ENCODE peak calls at places on chromosomes 2 and 18, in six cellular contexts. One of them, this sample, is unnamed.

GRCh38 chr2:196131384-196131861 is 40.0 kb downstream of the STK17B start:
- DNase-seq in NCI-H187: no peak
- DNase-seq in AG09319: no peak
- DNase-seq in MCF 10A: peak
- DNase-seq in substantia nigra: no peak
- DNase-seq in T follicular helper cell: peak
- DNase-seq in this sample: no peak

GRCh38 chr2:145715601-145716000 is 1195.7 kb upstream of the ZEB2 start:
- DNase-seq in AG09319: no peak
- DNase-seq in MCF 10A: peak
- DNase-seq in substantia nigra: no peak
- DNase-seq in T follicular helper cell: no peak
- DNase-seq in NCI-H187: no peak
- DNase-seq in this sample: no peak

GRCh38 chr2:143852748-143853147 is 667.2 kb downstream of the ZEB2 start:
- DNase-seq in substantia nigra: no peak
- DNase-seq in AG09319: no peak
- DNase-seq in NCI-H187: no peak
- DNase-seq in T follicular helper cell: no peak
- DNase-seq in MCF 10A: no peak
- DNase-seq in this sample: no peak

GRCh38 chr2:23489471-23490400 is 104.8 kb downstream of the KLHL29 start:
- DNase-seq in AG09319: no peak
- DNase-seq in T follicular helper cell: no peak
- DNase-seq in NCI-H187: no peak
- DNase-seq in MCF 10A: no peak
- DNase-seq in substantia nigra: no peak
- DNase-seq in this sample: no peak

GRCh38 chr2:176491172-176491904 is 222.1 kb downstream of the MTX2 start:
- DNase-seq in NCI-H187: no peak
- DNase-seq in substantia nigra: no peak
- DNase-seq in AG09319: peak
- DNase-seq in MCF 10A: peak
- DNase-seq in T follicular helper cell: no peak
- DNase-seq in this sample: peak

GRCh38 chr18:36993068-36993467 is 164.1 kb downstream of the KIAA1328 start:
- DNase-seq in MCF 10A: no peak
- DNase-seq in substantia nigra: no peak
- DNase-seq in T follicular helper cell: no peak
- DNase-seq in AG09319: no peak
- DNase-seq in NCI-H187: no peak
- DNase-seq in this sample: no peak

GRCh38 chr18:47036298-47036874 is 965 bp upstream of the ELOA2 start:
- DNase-seq in MCF 10A: peak
- DNase-seq in T follicular helper cell: no peak
- DNase-seq in NCI-H187: no peak
- DNase-seq in AG09319: no peak
- DNase-seq in substantia nigra: no peak
- DNase-seq in this sample: peak

GRCh38 chr18:29184654-29185053 is 1007.7 kb upstream of the CDH2 start:
- DNase-seq in T follicular helper cell: no peak
- DNase-seq in MCF 10A: peak
- DNase-seq in NCI-H187: no peak
- DNase-seq in substantia nigra: no peak
- DNase-seq in AG09319: no peak
- DNase-seq in this sample: no peak

GRCh38 chr2:240604939-240605716 is 18.6 kb downstream of the CAPN10 start:
- DNase-seq in AG09319: no peak
- DNase-seq in substantia nigra: no peak
- DNase-seq in T follicular helper cell: no peak
- DNase-seq in MCF 10A: no peak
- DNase-seq in NCI-H187: no peak
- DNase-seq in this sample: no peak

GRCh38 chr2:232854082-232854481 is 16.0 kb upstream of the SNORC start:
- DNase-seq in NCI-H187: no peak
- DNase-seq in substantia nigra: no peak
- DNase-seq in T follicular helper cell: no peak
- DNase-seq in MCF 10A: peak
- DNase-seq in AG09319: peak
- DNase-seq in this sample: no peak

GRCh38 chr2:46449712-46450111 is 29.7 kb upstream of the TMEM247 start:
- DNase-seq in substantia nigra: no peak
- DNase-seq in AG09319: no peak
- DNase-seq in NCI-H187: no peak
- DNase-seq in T follicular helper cell: no peak
- DNase-seq in MCF 10A: no peak
- DNase-seq in this sample: no peak

GRCh38 chr2:176390276-176390675 is 121.0 kb downstream of the MTX2 start:
- DNase-seq in AG09319: no peak
- DNase-seq in NCI-H187: no peak
- DNase-seq in substantia nigra: no peak
- DNase-seq in T follicular helper cell: no peak
- DNase-seq in MCF 10A: no peak
- DNase-seq in this sample: no peak

GRCh38 chr2:220891405-220891804 is 680.7 kb downstream of the EPHA4 start:
- DNase-seq in NCI-H187: no peak
- DNase-seq in T follicular helper cell: no peak
- DNase-seq in AG09319: peak
- DNase-seq in substantia nigra: no peak
- DNase-seq in MCF 10A: peak
- DNase-seq in this sample: no peak

GRCh38 chr2:239790313-239790712 is 234.8 kb downstream of the NDUFA10 start:
- DNase-seq in MCF 10A: no peak
- DNase-seq in NCI-H187: no peak
- DNase-seq in AG09319: no peak
- DNase-seq in T follicular helper cell: no peak
- DNase-seq in substantia nigra: no peak
- DNase-seq in this sample: no peak

GRCh38 chr18:49890041-49890440 is 76.7 kb upstream of the ACAA2 start:
- DNase-seq in NCI-H187: no peak
- DNase-seq in T follicular helper cell: no peak
- DNase-seq in AG09319: no peak
- DNase-seq in substantia nigra: no peak
- DNase-seq in MCF 10A: no peak
- DNase-seq in this sample: no peak

GRCh38 chr2:239824051-239824694 is 201.0 kb downstream of the NDUFA10 start:
- DNase-seq in AG09319: no peak
- DNase-seq in NCI-H187: peak
- DNase-seq in substantia nigra: no peak
- DNase-seq in MCF 10A: peak
- DNase-seq in T follicular helper cell: no peak
- DNase-seq in this sample: no peak

GRCh38 chr2:10374362-10374943 is 71.7 kb downstream of the HPCAL1 start:
- DNase-seq in NCI-H187: no peak
- DNase-seq in substantia nigra: no peak
- DNase-seq in AG09319: no peak
- DNase-seq in MCF 10A: no peak
- DNase-seq in T follicular helper cell: no peak
- DNase-seq in this sample: no peak

GRCh38 chr2:84958135-84959044 is 12.6 kb upstream of the KCMF1 start:
- DNase-seq in AG09319: no peak
- DNase-seq in MCF 10A: peak
- DNase-seq in NCI-H187: no peak
- DNase-seq in T follicular helper cell: no peak
- DNase-seq in substantia nigra: no peak
- DNase-seq in this sample: no peak

GRCh38 chr2:12002215-12002614 is 255.8 kb downstream of the LPIN1 start:
- DNase-seq in MCF 10A: no peak
- DNase-seq in T follicular helper cell: no peak
- DNase-seq in AG09319: no peak
- DNase-seq in substantia nigra: no peak
- DNase-seq in NCI-H187: no peak
- DNase-seq in this sample: no peak

GRCh38 chr2:165893556-165893955 is 60.0 kb downstream of the TTC21B start:
- DNase-seq in NCI-H187: no peak
- DNase-seq in AG09319: no peak
- DNase-seq in substantia nigra: no peak
- DNase-seq in MCF 10A: no peak
- DNase-seq in T follicular helper cell: no peak
- DNase-seq in this sample: no peak

GRCh38 chr2:169999041-169999440 is 171.8 kb downstream of the UBR3 start:
- DNase-seq in AG09319: no peak
- DNase-seq in substantia nigra: no peak
- DNase-seq in NCI-H187: no peak
- DNase-seq in MCF 10A: no peak
- DNase-seq in T follicular helper cell: no peak
- DNase-seq in this sample: no peak

GRCh38 chr18:4126939-4127338 is 328.2 kb downstream of the DLGAP1 start:
- DNase-seq in NCI-H187: no peak
- DNase-seq in T follicular helper cell: no peak
- DNase-seq in MCF 10A: no peak
- DNase-seq in substantia nigra: no peak
- DNase-seq in AG09319: no peak
- DNase-seq in this sample: no peak

GRCh38 chr2:239818086-239818485 is 207.1 kb downstream of the NDUFA10 start:
- DNase-seq in NCI-H187: no peak
- DNase-seq in T follicular helper cell: no peak
- DNase-seq in substantia nigra: no peak
- DNase-seq in MCF 10A: no peak
- DNase-seq in AG09319: no peak
- DNase-seq in this sample: no peak

GRCh38 chr2:230319211-230319862 is 7.7 kb upstream of the SP140L start:
- DNase-seq in T follicular helper cell: peak
- DNase-seq in MCF 10A: no peak
- DNase-seq in NCI-H187: no peak
- DNase-seq in AG09319: no peak
- DNase-seq in substantia nigra: no peak
- DNase-seq in this sample: no peak

GRCh38 chr2:71451695-71452094 is 1.7 kb upstream of the DYSF start:
- DNase-seq in AG09319: no peak
- DNase-seq in substantia nigra: no peak
- DNase-seq in T follicular helper cell: no peak
- DNase-seq in MCF 10A: no peak
- DNase-seq in NCI-H187: no peak
- DNase-seq in this sample: no peak

GRCh38 chr2:146412625-146413024 is 1432.2 kb upstream of the ACVR2A start:
- DNase-seq in AG09319: no peak
- DNase-seq in NCI-H187: no peak
- DNase-seq in MCF 10A: no peak
- DNase-seq in T follicular helper cell: no peak
- DNase-seq in substantia nigra: no peak
- DNase-seq in this sample: no peak

GRCh38 chr18:38805256-38805655 is 1239.7 kb upstream of the CELF4 start:
- DNase-seq in AG09319: no peak
- DNase-seq in T follicular helper cell: no peak
- DNase-seq in MCF 10A: no peak
- DNase-seq in NCI-H187: no peak
- DNase-seq in substantia nigra: no peak
- DNase-seq in this sample: no peak

GRCh38 chr2:133461484-133461883 is 106.8 kb downstream of the NCKAP5 start:
- DNase-seq in NCI-H187: no peak
- DNase-seq in AG09319: no peak
- DNase-seq in T follicular helper cell: no peak
- DNase-seq in substantia nigra: no peak
- DNase-seq in MCF 10A: no peak
- DNase-seq in this sample: no peak

GRCh38 chr2:37357461-37358008 is 13.1 kb downstream of the QPCT start:
- DNase-seq in NCI-H187: no peak
- DNase-seq in T follicular helper cell: no peak
- DNase-seq in MCF 10A: no peak
- DNase-seq in AG09319: no peak
- DNase-seq in substantia nigra: no peak
- DNase-seq in this sample: no peak

GRCh38 chr2:231259104-231259503 is 60.7 kb downstream of the ARMC9 start:
- DNase-seq in MCF 10A: no peak
- DNase-seq in T follicular helper cell: no peak
- DNase-seq in NCI-H187: no peak
- DNase-seq in substantia nigra: no peak
- DNase-seq in AG09319: no peak
- DNase-seq in this sample: no peak

GRCh38 chr2:15675456-15676195 is 84.0 kb downstream of the DDX1 start:
- DNase-seq in NCI-H187: no peak
- DNase-seq in MCF 10A: peak
- DNase-seq in substantia nigra: no peak
- DNase-seq in T follicular helper cell: no peak
- DNase-seq in AG09319: no peak
- DNase-seq in this sample: no peak

GRCh38 chr2:64932327-64933216 is 56.6 kb upstream of the SLC1A4 start:
- DNase-seq in AG09319: no peak
- DNase-seq in NCI-H187: no peak
- DNase-seq in MCF 10A: no peak
- DNase-seq in T follicular helper cell: no peak
- DNase-seq in substantia nigra: no peak
- DNase-seq in this sample: no peak

GRCh38 chr2:47697000-47697601 is 85.8 kb upstream of the MSH6 start:
- DNase-seq in AG09319: no peak
- DNase-seq in substantia nigra: no peak
- DNase-seq in MCF 10A: no peak
- DNase-seq in T follicular helper cell: no peak
- DNase-seq in NCI-H187: no peak
- DNase-seq in this sample: no peak

GRCh38 chr2:204967199-204967995 is 422.1 kb downstream of the PARD3B start:
- DNase-seq in NCI-H187: no peak
- DNase-seq in MCF 10A: no peak
- DNase-seq in substantia nigra: no peak
- DNase-seq in AG09319: no peak
- DNase-seq in T follicular helper cell: peak
- DNase-seq in this sample: no peak

GRCh38 chr2:179338681-179339080 is 74.0 kb upstream of the SESTD1 start:
- DNase-seq in MCF 10A: no peak
- DNase-seq in AG09319: no peak
- DNase-seq in NCI-H187: no peak
- DNase-seq in substantia nigra: no peak
- DNase-seq in T follicular helper cell: no peak
- DNase-seq in this sample: no peak

GRCh38 chr2:237892936-237893595 is 33.6 kb downstream of the RAMP1 start:
- DNase-seq in T follicular helper cell: no peak
- DNase-seq in MCF 10A: no peak
- DNase-seq in NCI-H187: no peak
- DNase-seq in AG09319: no peak
- DNase-seq in substantia nigra: no peak
- DNase-seq in this sample: no peak

GRCh38 chr18:7921938-7922587 is 354.9 kb downstream of the PTPRM start:
- DNase-seq in NCI-H187: no peak
- DNase-seq in substantia nigra: no peak
- DNase-seq in MCF 10A: peak
- DNase-seq in AG09319: peak
- DNase-seq in T follicular helper cell: no peak
- DNase-seq in this sample: no peak

GRCh38 chr2:162241571-162241970 is 1.7 kb downstream of the FAP start:
- DNase-seq in substantia nigra: no peak
- DNase-seq in T follicular helper cell: no peak
- DNase-seq in NCI-H187: no peak
- DNase-seq in AG09319: no peak
- DNase-seq in MCF 10A: no peak
- DNase-seq in this sample: no peak

GRCh38 chr18:69941183-69941582 is 6.5 kb downstream of the CD226 start:
- DNase-seq in substantia nigra: no peak
- DNase-seq in MCF 10A: no peak
- DNase-seq in T follicular helper cell: no peak
- DNase-seq in NCI-H187: no peak
- DNase-seq in AG09319: no peak
- DNase-seq in this sample: no peak

GRCh38 chr2:97711394-97711711 is 2.0 kb upstream of the ZAP70 start:
- DNase-seq in T follicular helper cell: no peak
- DNase-seq in NCI-H187: no peak
- DNase-seq in MCF 10A: no peak
- DNase-seq in AG09319: no peak
- DNase-seq in substantia nigra: no peak
- DNase-seq in this sample: no peak